ENCODE peak calls at places on chromosomes 3 and 15, in nine cellular contexts. One of them, this sample, is unnamed. For H3K27me3 and H3K4me1, the result is how much of the 10 kb centered on the place peaks cover.

GRCh38 chr3:153614131-153614530 is 452.1 kb downstream of the RAP2B start:
- DNase-seq in right lobe of liver: no peak
- DNase-seq in upper lobe of right lung: no peak
- DNase-seq in tibial artery: no peak
- DNase-seq in heart left ventricle: no peak
- DNase-seq in hepatocyte: no peak
- DNase-seq in mammary epithelial cell: no peak
- DNase-seq in prostate gland: no peak
- DNase-seq in esophagus squamous epithelium: no peak
- DNase-seq in this sample: no peak

GRCh38 chr15:66634540-66634939 is 67.5 kb upstream of the SMAD6 start:
- DNase-seq in prostate gland: no peak
- DNase-seq in tibial artery: no peak
- DNase-seq in upper lobe of right lung: no peak
- DNase-seq in mammary epithelial cell: no peak
- DNase-seq in heart left ventricle: no peak
- DNase-seq in esophagus squamous epithelium: no peak
- DNase-seq in right lobe of liver: no peak
- DNase-seq in hepatocyte: no peak
- DNase-seq in this sample: no peak

GRCh38 chr3:150921207-150921606 is 16.0 kb upstream of the MINDY4B start:
- DNase-seq in upper lobe of right lung: no peak
- DNase-seq in heart left ventricle: no peak
- DNase-seq in hepatocyte: no peak
- DNase-seq in prostate gland: no peak
- DNase-seq in esophagus squamous epithelium: no peak
- DNase-seq in right lobe of liver: no peak
- DNase-seq in tibial artery: no peak
- DNase-seq in mammary epithelial cell: no peak
- DNase-seq in this sample: no peak

GRCh38 chr15:77510066-77511044 is 89.7 kb downstream of the HMG20A start:
- DNase-seq in right lobe of liver: no peak
- DNase-seq in upper lobe of right lung: no peak
- DNase-seq in tibial artery: no peak
- DNase-seq in mammary epithelial cell: no peak
- DNase-seq in esophagus squamous epithelium: no peak
- DNase-seq in heart left ventricle: no peak
- DNase-seq in prostate gland: no peak
- DNase-seq in hepatocyte: no peak
- DNase-seq in this sample: no peak

GRCh38 chr3:78645628-78646310 is 1122.0 kb downstream of the ROBO1 start:
- DNase-seq in heart left ventricle: no peak
- DNase-seq in hepatocyte: peak
- DNase-seq in tibial artery: no peak
- DNase-seq in upper lobe of right lung: no peak
- DNase-seq in right lobe of liver: no peak
- DNase-seq in esophagus squamous epithelium: no peak
- DNase-seq in mammary epithelial cell: peak
- DNase-seq in prostate gland: peak
- DNase-seq in this sample: no peak

GRCh38 chr3:55559651-55560423 is 72.7 kb upstream of the WNT5A start:
- DNase-seq in mammary epithelial cell: no peak
- DNase-seq in upper lobe of right lung: no peak
- DNase-seq in prostate gland: no peak
- DNase-seq in hepatocyte: no peak
- DNase-seq in tibial artery: no peak
- DNase-seq in esophagus squamous epithelium: no peak
- DNase-seq in right lobe of liver: no peak
- DNase-seq in heart left ventricle: no peak
- DNase-seq in this sample: no peak

GRCh38 chr3:151599103-151599672 is 134.5 kb upstream of the AADACL2 start:
- DNase-seq in upper lobe of right lung: no peak
- DNase-seq in esophagus squamous epithelium: no peak
- DNase-seq in right lobe of liver: no peak
- DNase-seq in tibial artery: no peak
- DNase-seq in hepatocyte: peak
- DNase-seq in mammary epithelial cell: no peak
- DNase-seq in heart left ventricle: no peak
- DNase-seq in prostate gland: no peak
- DNase-seq in this sample: no peak

GRCh38 chr3:45060165-45060897 is 34.2 kb downstream of the CLEC3B start:
- DNase-seq in heart left ventricle: no peak
- DNase-seq in right lobe of liver: no peak
- DNase-seq in mammary epithelial cell: no peak
- DNase-seq in tibial artery: no peak
- DNase-seq in hepatocyte: no peak
- DNase-seq in upper lobe of right lung: no peak
- DNase-seq in prostate gland: no peak
- DNase-seq in esophagus squamous epithelium: no peak
- DNase-seq in this sample: no peak

GRCh38 chr3:47824541-47825473 is 21.9 kb downstream of the DHX30 start:
- DNase-seq in esophagus squamous epithelium: no peak
- DNase-seq in upper lobe of right lung: peak
- DNase-seq in right lobe of liver: peak
- DNase-seq in prostate gland: peak
- DNase-seq in tibial artery: peak
- DNase-seq in mammary epithelial cell: peak
- DNase-seq in hepatocyte: peak
- DNase-seq in heart left ventricle: peak
- DNase-seq in this sample: peak

GRCh38 chr15:70466895-70467529 is 296.3 kb downstream of the UACA start:
- DNase-seq in right lobe of liver: no peak
- DNase-seq in upper lobe of right lung: peak
- DNase-seq in tibial artery: peak
- DNase-seq in hepatocyte: peak
- DNase-seq in heart left ventricle: peak
- DNase-seq in mammary epithelial cell: peak
- DNase-seq in esophagus squamous epithelium: no peak
- DNase-seq in prostate gland: peak
- DNase-seq in this sample: peak

GRCh38 chr3:76760336-76760735 is 279.6 kb upstream of the ROBO2 start:
- DNase-seq in prostate gland: no peak
- DNase-seq in hepatocyte: no peak
- DNase-seq in heart left ventricle: no peak
- DNase-seq in right lobe of liver: no peak
- DNase-seq in upper lobe of right lung: no peak
- DNase-seq in mammary epithelial cell: no peak
- DNase-seq in tibial artery: no peak
- DNase-seq in esophagus squamous epithelium: no peak
- DNase-seq in this sample: no peak

GRCh38 chr3:174620855-174621457 is 238.2 kb upstream of the NAALADL2 start:
- DNase-seq in upper lobe of right lung: no peak
- DNase-seq in right lobe of liver: no peak
- DNase-seq in esophagus squamous epithelium: no peak
- DNase-seq in mammary epithelial cell: no peak
- DNase-seq in prostate gland: no peak
- DNase-seq in tibial artery: no peak
- DNase-seq in heart left ventricle: no peak
- DNase-seq in hepatocyte: no peak
- DNase-seq in this sample: no peak

GRCh38 chr15:75945953-75946352 is 42.3 kb downstream of the FBXO22 start:
- DNase-seq in heart left ventricle: no peak
- DNase-seq in mammary epithelial cell: peak
- DNase-seq in esophagus squamous epithelium: no peak
- DNase-seq in tibial artery: no peak
- DNase-seq in hepatocyte: no peak
- DNase-seq in prostate gland: no peak
- DNase-seq in right lobe of liver: no peak
- DNase-seq in upper lobe of right lung: no peak
- DNase-seq in this sample: no peak

GRCh38 chr3:161890147-161890625 is 393.6 kb downstream of the OTOL1 start:
- DNase-seq in mammary epithelial cell: peak
- DNase-seq in hepatocyte: peak
- DNase-seq in prostate gland: no peak
- DNase-seq in upper lobe of right lung: peak
- DNase-seq in tibial artery: no peak
- DNase-seq in esophagus squamous epithelium: no peak
- DNase-seq in right lobe of liver: no peak
- DNase-seq in heart left ventricle: peak
- DNase-seq in this sample: no peak

GRCh38 chr15:65377105-65377975 is 462 bp downstream of the IGDCC3 start:
- DNase-seq in esophagus squamous epithelium: no peak
- DNase-seq in mammary epithelial cell: peak
- DNase-seq in hepatocyte: peak
- DNase-seq in prostate gland: no peak
- DNase-seq in heart left ventricle: no peak
- DNase-seq in tibial artery: no peak
- DNase-seq in upper lobe of right lung: peak
- DNase-seq in right lobe of liver: no peak
- DNase-seq in this sample: no peak

GRCh38 chr3:195757371-195757770 is 36.6 kb downstream of the MUC20 start:
- DNase-seq in esophagus squamous epithelium: no peak
- DNase-seq in prostate gland: no peak
- DNase-seq in upper lobe of right lung: peak
- DNase-seq in right lobe of liver: no peak
- DNase-seq in tibial artery: no peak
- DNase-seq in hepatocyte: no peak
- DNase-seq in mammary epithelial cell: no peak
- DNase-seq in heart left ventricle: no peak
- DNase-seq in this sample: no peak

GRCh38 chr3:173078525-173078924 is 62.5 kb downstream of the SPATA16 start:
- DNase-seq in hepatocyte: no peak
- DNase-seq in esophagus squamous epithelium: no peak
- DNase-seq in right lobe of liver: no peak
- DNase-seq in prostate gland: no peak
- DNase-seq in mammary epithelial cell: no peak
- DNase-seq in upper lobe of right lung: no peak
- DNase-seq in heart left ventricle: no peak
- DNase-seq in tibial artery: no peak
- DNase-seq in this sample: no peak

DNA sequence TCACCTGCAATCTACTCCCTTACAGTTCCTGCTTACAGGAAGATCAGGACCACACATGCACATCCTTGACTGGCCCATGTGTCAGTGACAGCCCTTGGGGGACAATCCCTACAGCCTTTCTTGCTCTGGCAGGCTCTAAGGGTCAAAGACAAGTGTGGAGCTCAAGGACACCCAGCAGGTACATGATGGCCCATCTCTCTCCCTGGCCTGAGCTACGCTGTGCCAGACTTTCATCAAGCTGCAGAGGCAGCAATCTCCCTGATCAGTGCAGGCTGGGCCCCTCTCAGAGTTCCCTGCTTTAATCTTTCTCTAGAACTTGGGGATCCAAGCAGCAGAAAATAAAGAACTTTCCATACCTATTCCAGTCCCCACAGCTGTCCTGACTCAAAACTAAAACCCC is 2.6 kb downstream of the SEMA7A start:
- DNase-seq in prostate gland: no peak
- DNase-seq in tibial artery: no peak
- DNase-seq in right lobe of liver: no peak
- DNase-seq in heart left ventricle: no peak
- DNase-seq in esophagus squamous epithelium: no peak
- DNase-seq in mammary epithelial cell: no peak
- DNase-seq in upper lobe of right lung: no peak
- DNase-seq in hepatocyte: no peak
- DNase-seq in this sample: no peak
- H3K27me3 ChIP-seq in prostate gland: under half
- H3K27me3 ChIP-seq in tibial artery: under half
- H3K27me3 ChIP-seq in right lobe of liver: under half
- H3K27me3 ChIP-seq in heart left ventricle: under half
- H3K27me3 ChIP-seq in esophagus squamous epithelium: half or more
- H3K27me3 ChIP-seq in mammary epithelial cell: under half
- H3K27me3 ChIP-seq in upper lobe of right lung: under half
- H3K27me3 ChIP-seq in hepatocyte: under half
- H3K27me3 ChIP-seq in this sample: under half

GRCh38 chr3:170044280-170044679 is 6.5 kb downstream of the GPR160 start:
- DNase-seq in tibial artery: no peak
- DNase-seq in upper lobe of right lung: no peak
- DNase-seq in hepatocyte: no peak
- DNase-seq in esophagus squamous epithelium: no peak
- DNase-seq in heart left ventricle: no peak
- DNase-seq in right lobe of liver: no peak
- DNase-seq in mammary epithelial cell: no peak
- DNase-seq in prostate gland: no peak
- DNase-seq in this sample: no peak
- H3K4me1 ChIP-seq in tibial artery: under half
- H3K4me1 ChIP-seq in upper lobe of right lung: under half
- H3K4me1 ChIP-seq in hepatocyte: under half
- H3K4me1 ChIP-seq in esophagus squamous epithelium: under half
- H3K4me1 ChIP-seq in heart left ventricle: under half
- H3K4me1 ChIP-seq in right lobe of liver: under half
- H3K4me1 ChIP-seq in mammary epithelial cell: under half
- H3K4me1 ChIP-seq in prostate gland: under half
- H3K4me1 ChIP-seq in this sample: under half

DNA sequence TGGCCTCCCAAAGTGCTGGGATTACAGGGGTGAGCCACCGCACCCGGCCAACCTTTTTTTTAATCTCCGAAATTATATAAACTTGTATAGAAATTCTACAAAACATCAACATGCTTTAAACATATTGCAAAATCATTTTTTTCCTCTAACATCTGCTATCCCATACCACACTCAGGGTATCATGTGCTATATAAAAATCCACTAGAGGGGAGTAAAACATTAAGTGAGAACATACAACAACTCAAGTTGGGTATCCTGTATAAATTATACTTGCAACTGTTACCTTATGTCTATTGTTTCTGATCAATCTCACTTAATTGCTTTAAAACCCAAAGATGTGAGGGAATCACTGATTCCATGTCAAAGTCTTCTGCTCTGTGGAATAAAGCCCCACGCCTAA is 71.9 kb upstream of the FBN1 start:
- DNase-seq in upper lobe of right lung: no peak
- DNase-seq in hepatocyte: no peak
- DNase-seq in esophagus squamous epithelium: no peak
- DNase-seq in mammary epithelial cell: no peak
- DNase-seq in tibial artery: no peak
- DNase-seq in right lobe of liver: no peak
- DNase-seq in heart left ventricle: no peak
- DNase-seq in prostate gland: no peak
- DNase-seq in this sample: no peak
- TF ChIP-seq CTCF in upper lobe of right lung: no peak
- TF ChIP-seq CTCF in hepatocyte: no peak
- TF ChIP-seq CTCF in esophagus squamous epithelium: no peak
- TF ChIP-seq CTCF in mammary epithelial cell: peak
- TF ChIP-seq CTCF in tibial artery: no peak
- TF ChIP-seq CTCF in right lobe of liver: peak
- TF ChIP-seq CTCF in heart left ventricle: no peak
- TF ChIP-seq CTCF in prostate gland: no peak
- TF ChIP-seq CTCF in this sample: no peak

DNA sequence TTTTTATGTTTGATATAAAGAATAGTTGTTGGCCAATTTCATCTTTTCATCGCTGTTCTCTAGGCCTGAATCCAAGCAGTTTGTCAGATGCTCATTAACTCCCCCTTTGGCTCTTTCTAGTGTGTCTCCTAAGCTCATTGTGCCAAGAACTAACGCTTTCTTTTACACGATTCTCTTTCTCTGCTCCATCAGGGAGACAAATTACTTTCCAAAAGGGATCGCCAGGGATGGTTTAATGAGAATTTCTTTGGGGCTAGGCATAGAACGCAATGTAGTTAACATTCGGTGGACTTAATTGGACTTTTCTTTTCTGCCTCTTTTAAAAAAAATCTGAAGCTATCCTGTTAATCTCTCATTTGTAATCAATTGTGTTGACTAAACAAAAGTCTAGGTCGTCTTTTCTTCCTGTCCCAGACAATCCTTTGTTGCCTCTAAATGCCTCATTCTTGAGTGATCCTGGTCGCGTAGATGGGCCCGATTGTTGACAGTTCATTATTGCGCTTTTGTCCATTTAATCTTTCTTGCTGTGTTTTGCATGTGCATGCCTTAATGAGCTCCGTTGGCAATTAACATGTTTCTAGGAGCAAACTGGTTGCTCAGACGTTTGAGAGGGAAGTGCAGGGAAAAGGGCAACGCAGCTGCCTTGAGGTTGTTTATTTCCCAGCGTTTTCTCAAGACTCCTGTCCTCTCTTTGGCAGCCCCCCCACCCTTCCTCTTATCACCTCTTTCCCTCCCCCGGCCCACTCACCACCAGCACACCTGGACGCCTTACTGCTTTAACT is 7.8 kb downstream of the FEZF2 start:
- DNase-seq in right lobe of liver: no peak
- DNase-seq in hepatocyte: no peak
- DNase-seq in prostate gland: no peak
- DNase-seq in tibial artery: no peak
- DNase-seq in upper lobe of right lung: no peak
- DNase-seq in esophagus squamous epithelium: no peak
- DNase-seq in mammary epithelial cell: no peak
- DNase-seq in heart left ventricle: no peak
- DNase-seq in this sample: no peak
- H3K27me3 ChIP-seq in right lobe of liver: under half
- H3K27me3 ChIP-seq in hepatocyte: half or more
- H3K27me3 ChIP-seq in prostate gland: under half
- H3K27me3 ChIP-seq in tibial artery: under half
- H3K27me3 ChIP-seq in upper lobe of right lung: half or more
- H3K27me3 ChIP-seq in esophagus squamous epithelium: half or more
- H3K27me3 ChIP-seq in mammary epithelial cell: under half
- H3K27me3 ChIP-seq in heart left ventricle: under half
- H3K27me3 ChIP-seq in this sample: half or more

This sample was measured in heart right ventricle.